ENCODE peak calls at places on chromosomes 13 and 19, in nine cellular contexts. S, C, L, J, P, T, Y, R and M are unnamed samples.

GRCh38 chr19:1106841-1107654 is 3.3 kb downstream of the GPX4 start:
- DNase-seq in P (no peak), J (peak; percentile 79), Y (no peak), R (no peak), S (no peak), L (no peak), T (no peak), C (no peak), M (peak; percentile 65)

GRCh38 chr13:68428292-68428691 is 1198.2 kb upstream of the PCDH9 start:
- DNase-seq in Y (no peak), R (no peak), L (no peak), C (no peak), J (no peak), S (no peak), P (no peak), T (peak; percentile 14), M (no peak)

GRCh38 chr13:32391101-32391620 is 36.8 kb downstream of the N4BP2L1 start:
- DNase-seq in J (peak; percentile 10), R (no peak), Y (no peak), C (no peak), L (no peak), P (no peak), S (no peak), T (no peak), M (peak; percentile 41)

GRCh38 chr19:50290011-50290410 is 39.2 kb downstream of the KCNC3 start:
- DNase-seq in T (no peak), C (no peak), J (no peak), Y (no peak), R (no peak), L (no peak), S (no peak), P (no peak), M (no peak)

GRCh38 chr13:67148219-67148583 is 81.9 kb downstream of the PCDH9 start:
- DNase-seq in J (peak; percentile 61), P (no peak), T (no peak), Y (no peak), S (no peak), L (no peak), R (no peak), C (no peak), M (no peak)

GRCh38 chr13:106230450-106230849 is 305.0 kb downstream of the EFNB2 start:
- DNase-seq in Y (no peak), L (no peak), J (peak; percentile 10), S (no peak), R (no peak), C (no peak), P (no peak), T (no peak), M (no peak)

GRCh38 chr19:32404939-32405430 is 585 bp upstream of the DPY19L3 start:
- DNase-seq in T (peak; percentile 37), S (peak; percentile 79), C (no peak), J (peak; percentile 50), P (no peak), R (peak; percentile 22), L (no peak), Y (no peak), M (no peak)

GRCh38 chr19:6678690-6679109 is 8.7 kb upstream of the TNFSF14 start:
- DNase-seq in C (no peak), L (no peak), Y (no peak), P (no peak), R (peak; percentile 75), S (no peak), T (no peak), J (no peak), M (no peak)

GRCh38 chr19:56076413-56076998 is 44.6 kb downstream of the ZNF787 start:
- DNase-seq in S (no peak), L (peak; percentile 18), R (peak; percentile 65), J (peak; percentile 74), C (peak; percentile 27), T (peak; percentile 50), P (peak; percentile 10), Y (peak; percentile 21), M (no peak)

GRCh38 chr19:4373601-4374441 is 26.5 kb downstream of the SH3GL1 start:
- DNase-seq in P (no peak), L (no peak), S (peak; percentile 53), Y (no peak), T (no peak), C (no peak), R (no peak), J (peak; percentile 46), M (no peak)

GRCh38 chr19:37977992-37978391 is 71.0 kb downstream of the SIPA1L3 start:
- DNase-seq in Y (no peak), J (peak; percentile 50), L (no peak), P (peak; percentile 39), R (no peak), S (peak; percentile 47), C (no peak), T (peak; percentile 73), M (no peak)

GRCh38 chr19:4455742-4456565 is 1.6 kb downstream of the UBXN6 start:
- DNase-seq in P (no peak), Y (no peak), S (no peak), R (no peak), T (no peak), J (peak; percentile 88), C (no peak), L (peak; percentile 40), M (peak; percentile 81)

GRCh38 chr19:48813123-48813911 is 2.5 kb upstream of the BCAT2 start:
- DNase-seq in P (no peak), J (no peak), C (no peak), S (no peak), T (no peak), Y (no peak), R (no peak), L (no peak), M (no peak)

GRCh38 chr19:47698631-47699359 is 14.4 kb upstream of the EHD2 start:
- DNase-seq in P (no peak), T (no peak), S (no peak), J (no peak), L (no peak), Y (no peak), R (no peak), C (no peak), M (no peak)

GRCh38 chr19:49579193-49579592 is 1.2 kb downstream of the NOSIP start:
- DNase-seq in J (no peak), L (no peak), Y (no peak), C (no peak), T (no peak), S (no peak), P (no peak), R (no peak), M (no peak)

GRCh38 chr19:18895038-18895827 is 725 bp downstream of the CERS1 start:
- DNase-seq in T (peak; percentile 90), C (no peak), J (peak; percentile 33), R (peak; percentile 22), Y (no peak), P (no peak), S (peak; percentile 93), L (no peak), M (no peak)

GRCh38 chr13:37934339-37935191 is 65.0 kb upstream of the TRPC4 start:
- DNase-seq in T (no peak), Y (no peak), S (no peak), L (no peak), C (no peak), J (no peak), P (no peak), R (no peak), M (no peak)

GRCh38 chr19:7636691-7637373 is at the start of gene STXBP2:
- DNase-seq in S (no peak), C (peak; percentile 95), L (peak; percentile 89), R (peak; percentile 93), J (peak; percentile 46), P (no peak), T (no peak), Y (peak; percentile 31), M (peak; percentile 82)